ENCODE peak calls at places on chromosomes 16 and 17, in five cellular contexts. One of them, this sample, is unnamed.

GRCh38 chr16:23924138-23924537 is 88.4 kb downstream of the PRKCB start:
- DNase-seq in fibroblast of mammary gland: no peak
- DNase-seq in astrocyte of the spinal cord: no peak
- DNase-seq in right lobe of liver: no peak
- DNase-seq in K562: no peak
- DNase-seq in this sample: no peak

GRCh38 chr17:50949128-50950001 is 83.2 kb upstream of the TOB1 start:
- DNase-seq in fibroblast of mammary gland: no peak
- DNase-seq in astrocyte of the spinal cord: no peak
- DNase-seq in right lobe of liver: no peak
- DNase-seq in K562: no peak
- DNase-seq in this sample: no peak

GRCh38 chr16:17359778-17360177 is 111.0 kb downstream of the XYLT1 start:
- DNase-seq in fibroblast of mammary gland: peak
- DNase-seq in astrocyte of the spinal cord: no peak
- DNase-seq in right lobe of liver: no peak
- DNase-seq in K562: no peak
- DNase-seq in this sample: peak

GRCh38 chr17:66727634-66728570 is 107.0 kb upstream of the CACNG5 start:
- DNase-seq in fibroblast of mammary gland: peak
- DNase-seq in astrocyte of the spinal cord: peak
- DNase-seq in right lobe of liver: peak
- DNase-seq in K562: peak
- DNase-seq in this sample: peak

GRCh38 chr16:58280846-58281301 is 14.0 kb downstream of the PRSS54 start:
- DNase-seq in fibroblast of mammary gland: no peak
- DNase-seq in astrocyte of the spinal cord: peak
- DNase-seq in right lobe of liver: no peak
- DNase-seq in K562: no peak
- DNase-seq in this sample: no peak

GRCh38 chr17:43367588-43368242 is 31.1 kb upstream of the ARL4D start:
- DNase-seq in fibroblast of mammary gland: peak
- DNase-seq in astrocyte of the spinal cord: peak
- DNase-seq in right lobe of liver: no peak
- DNase-seq in K562: no peak
- DNase-seq in this sample: peak

GRCh38 chr16:70712359-70712758 is 26.5 kb upstream of the MTSS2 start:
- DNase-seq in fibroblast of mammary gland: no peak
- DNase-seq in astrocyte of the spinal cord: no peak
- DNase-seq in right lobe of liver: no peak
- DNase-seq in K562: no peak
- DNase-seq in this sample: no peak

GRCh38 chr17:81245024-81245664 is 6.0 kb downstream of the NDUFAF8 start:
- DNase-seq in fibroblast of mammary gland: peak
- DNase-seq in astrocyte of the spinal cord: no peak
- DNase-seq in right lobe of liver: peak
- DNase-seq in K562: no peak
- DNase-seq in this sample: no peak

GRCh38 chr17:17868637-17869522 is 32.1 kb upstream of the SREBF1 start:
- DNase-seq in fibroblast of mammary gland: peak
- DNase-seq in astrocyte of the spinal cord: peak
- DNase-seq in right lobe of liver: no peak
- DNase-seq in K562: no peak
- DNase-seq in this sample: no peak

DNA sequence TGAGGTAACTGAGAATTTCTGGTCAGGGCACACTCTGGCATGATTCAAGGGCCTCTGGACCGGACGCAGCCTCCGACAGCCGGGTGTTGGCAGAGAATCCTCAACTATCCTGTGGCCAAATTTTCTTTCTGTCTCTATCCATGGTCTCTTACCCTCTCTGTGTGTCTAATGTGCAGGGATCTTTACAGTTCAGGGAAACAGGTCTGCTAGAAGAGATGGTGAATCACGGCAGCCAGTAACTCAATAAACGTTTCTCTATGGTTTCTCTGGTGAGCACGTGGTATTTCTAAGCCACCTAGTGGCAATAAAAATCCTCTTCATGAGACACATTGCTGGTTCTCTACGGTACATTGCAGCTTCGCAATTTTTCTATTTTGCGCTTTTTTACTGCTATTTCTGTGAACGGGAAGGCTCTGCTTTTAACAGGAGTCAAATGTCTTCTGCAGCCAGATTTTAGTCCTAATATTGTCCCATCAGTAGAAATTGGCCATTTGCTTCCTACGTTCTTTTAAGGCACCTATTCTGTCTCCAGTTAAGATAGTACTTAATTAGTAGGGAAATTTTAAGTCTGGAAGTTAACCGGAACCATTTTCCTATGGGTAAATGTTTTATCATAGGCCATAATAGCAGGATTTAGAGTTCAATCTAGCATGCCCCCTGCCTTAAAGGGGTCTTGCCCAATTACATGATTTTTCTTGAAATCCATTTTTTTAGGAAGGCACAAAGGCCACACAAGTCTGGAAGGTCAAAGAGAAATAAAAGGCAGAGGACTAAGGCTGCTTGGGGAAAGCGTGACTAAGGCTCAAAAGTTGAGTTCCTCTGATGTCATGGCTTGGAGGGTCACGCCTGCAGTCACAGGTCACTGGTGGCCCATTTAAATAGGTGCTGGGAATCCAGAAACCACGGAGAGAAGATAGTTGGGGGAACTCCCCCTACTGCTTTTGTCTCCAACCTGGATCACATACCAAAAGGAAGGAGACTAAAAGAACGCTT is 31.5 kb downstream of the QPRT start:
- DNase-seq in fibroblast of mammary gland: peak
- DNase-seq in astrocyte of the spinal cord: peak
- DNase-seq in right lobe of liver: no peak
- DNase-seq in K562: peak
- DNase-seq in this sample: peak
- H3K4me3 ChIP-seq in fibroblast of mammary gland: no peak
- H3K4me3 ChIP-seq in astrocyte of the spinal cord: no peak
- H3K4me3 ChIP-seq in right lobe of liver: no peak
- H3K4me3 ChIP-seq in K562: no peak
- H3K4me3 ChIP-seq in this sample: no peak

GRCh38 chr17:38557836-38558750 is 47.7 kb downstream of the SRCIN1 start:
- DNase-seq in fibroblast of mammary gland: peak
- DNase-seq in astrocyte of the spinal cord: peak
- DNase-seq in right lobe of liver: peak
- DNase-seq in K562: peak
- DNase-seq in this sample: peak

GRCh38 chr17:38558751-38559024 is 47.1 kb downstream of the SRCIN1 start:
- DNase-seq in fibroblast of mammary gland: no peak
- DNase-seq in astrocyte of the spinal cord: no peak
- DNase-seq in right lobe of liver: no peak
- DNase-seq in K562: no peak
- DNase-seq in this sample: no peak

GRCh38 chr17:38559880-38560230 is 45.9 kb downstream of the SRCIN1 start:
- DNase-seq in fibroblast of mammary gland: no peak
- DNase-seq in astrocyte of the spinal cord: no peak
- DNase-seq in right lobe of liver: no peak
- DNase-seq in K562: no peak
- DNase-seq in this sample: no peak

GRCh38 chr17:38560503-38561318 is 45.0 kb downstream of the SRCIN1 start:
- DNase-seq in fibroblast of mammary gland: peak
- DNase-seq in astrocyte of the spinal cord: peak
- DNase-seq in right lobe of liver: no peak
- DNase-seq in K562: no peak
- DNase-seq in this sample: peak

GRCh38 chr17:38559025-38559879 is 46.5 kb downstream of the SRCIN1 start:
- DNase-seq in fibroblast of mammary gland: peak
- DNase-seq in astrocyte of the spinal cord: no peak
- DNase-seq in right lobe of liver: peak
- DNase-seq in K562: peak
- DNase-seq in this sample: peak
- TF ChIP-seq CTCF in fibroblast of mammary gland: no peak
- TF ChIP-seq CTCF in astrocyte of the spinal cord: no peak
- TF ChIP-seq CTCF in right lobe of liver: peak
- TF ChIP-seq CTCF in K562: peak
- TF ChIP-seq CTCF in this sample: no peak

GRCh38 chr17:45675012-45675411 is 109.1 kb upstream of the CRHR1 start:
- DNase-seq in fibroblast of mammary gland: no peak
- DNase-seq in astrocyte of the spinal cord: no peak
- DNase-seq in right lobe of liver: no peak
- DNase-seq in K562: no peak
- DNase-seq in this sample: no peak

GRCh38 chr17:45672792-45673191 is 111.3 kb upstream of the CRHR1 start:
- DNase-seq in fibroblast of mammary gland: no peak
- DNase-seq in astrocyte of the spinal cord: no peak
- DNase-seq in right lobe of liver: no peak
- DNase-seq in K562: no peak
- DNase-seq in this sample: no peak

GRCh38 chr17:45677770-45678169 is 106.3 kb upstream of the CRHR1 start:
- DNase-seq in fibroblast of mammary gland: peak
- DNase-seq in astrocyte of the spinal cord: no peak
- DNase-seq in right lobe of liver: no peak
- DNase-seq in K562: no peak
- DNase-seq in this sample: peak

GRCh38 chr17:45676695-45677094 is 107.4 kb upstream of the CRHR1 start:
- DNase-seq in fibroblast of mammary gland: no peak
- DNase-seq in astrocyte of the spinal cord: no peak
- DNase-seq in right lobe of liver: no peak
- DNase-seq in K562: no peak
- DNase-seq in this sample: no peak

GRCh38 chr17:45675892-45676291 is 108.2 kb upstream of the CRHR1 start:
- DNase-seq in fibroblast of mammary gland: no peak
- DNase-seq in astrocyte of the spinal cord: no peak
- DNase-seq in right lobe of liver: no peak
- DNase-seq in K562: no peak
- DNase-seq in this sample: no peak
- H3K4me3 ChIP-seq in fibroblast of mammary gland: no peak
- H3K4me3 ChIP-seq in astrocyte of the spinal cord: no peak
- H3K4me3 ChIP-seq in right lobe of liver: no peak
- H3K4me3 ChIP-seq in K562: no peak
- H3K4me3 ChIP-seq in this sample: no peak

DNA sequence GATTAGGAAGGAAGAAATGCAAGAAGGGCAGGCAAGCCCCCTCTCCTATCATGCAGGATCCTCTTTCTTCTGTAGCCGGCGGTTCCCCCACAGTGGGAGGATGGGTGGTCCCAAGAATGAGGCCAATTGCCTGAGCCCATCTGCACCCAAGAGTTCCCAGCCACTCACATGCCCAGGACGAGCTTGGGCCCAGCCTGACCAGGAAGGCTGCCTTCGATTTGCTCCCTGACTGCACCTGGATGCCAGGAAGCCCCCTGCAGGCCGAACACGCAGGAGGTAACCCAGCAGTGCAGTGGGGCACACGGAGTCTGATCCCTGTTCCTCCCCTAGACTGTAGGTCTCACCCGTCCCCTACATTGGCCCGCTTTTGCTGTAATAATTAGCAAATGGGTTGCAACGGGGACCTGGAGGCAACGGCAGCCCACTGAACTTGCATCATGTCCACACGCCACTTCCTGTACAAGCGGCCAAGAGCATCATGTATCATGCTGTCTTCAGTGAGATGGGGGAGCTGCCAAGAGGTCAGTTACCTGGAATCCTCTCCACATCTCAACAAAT is 67.5 kb downstream of the AMFR start:
- DNase-seq in fibroblast of mammary gland: no peak
- DNase-seq in astrocyte of the spinal cord: no peak
- DNase-seq in right lobe of liver: no peak
- DNase-seq in K562: no peak
- DNase-seq in this sample: no peak
- TF ChIP-seq CTCF in fibroblast of mammary gland: no peak
- TF ChIP-seq CTCF in astrocyte of the spinal cord: peak
- TF ChIP-seq CTCF in right lobe of liver: no peak
- TF ChIP-seq CTCF in K562: no peak
- TF ChIP-seq CTCF in this sample: no peak

DNA sequence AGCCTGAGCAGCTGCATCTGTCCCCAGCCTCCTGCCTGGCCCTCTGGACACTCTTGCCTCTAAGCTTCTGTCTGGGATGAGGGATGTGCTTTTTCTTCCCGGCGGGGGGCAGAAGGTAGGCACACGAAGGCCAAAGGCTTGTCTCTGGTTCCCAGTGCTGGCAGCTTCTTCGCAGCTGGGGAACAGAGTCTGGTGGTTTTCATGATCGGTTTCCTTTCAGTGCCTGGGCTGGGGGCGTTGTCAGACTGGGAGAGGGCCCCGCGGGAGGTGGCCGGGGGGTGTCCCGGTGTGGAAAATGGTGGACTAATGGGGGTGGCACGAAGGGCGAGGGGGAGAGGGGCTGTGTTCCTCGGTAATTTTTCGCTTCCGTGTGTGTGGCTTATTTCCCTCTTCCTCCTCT is 988 bp downstream of the RAP1GAP2 start:
- DNase-seq in fibroblast of mammary gland: no peak
- DNase-seq in astrocyte of the spinal cord: no peak
- DNase-seq in right lobe of liver: no peak
- DNase-seq in K562: no peak
- DNase-seq in this sample: no peak
- H3K4me3 ChIP-seq in fibroblast of mammary gland: no peak
- H3K4me3 ChIP-seq in astrocyte of the spinal cord: no peak
- H3K4me3 ChIP-seq in right lobe of liver: no peak
- H3K4me3 ChIP-seq in K562: no peak
- H3K4me3 ChIP-seq in this sample: no peak

GRCh38 chr16:73610605-73611177 is 562.8 kb upstream of the ZFHX3 start:
- DNase-seq in fibroblast of mammary gland: no peak
- DNase-seq in astrocyte of the spinal cord: no peak
- DNase-seq in right lobe of liver: no peak
- DNase-seq in K562: no peak
- DNase-seq in this sample: no peak
- TF ChIP-seq CTCF in fibroblast of mammary gland: no peak
- TF ChIP-seq CTCF in astrocyte of the spinal cord: no peak
- TF ChIP-seq CTCF in right lobe of liver: no peak
- TF ChIP-seq CTCF in K562: no peak
- TF ChIP-seq CTCF in this sample: no peak

This sample was measured in foreskin fibroblast.